ENCODE peak calls at places on chromosomes 6 and 20, in seven cellular contexts. B, D, C, Y, X, Q and M are unnamed samples.

GRCh38 chr6:2429460-2429859 is 184.1 kb upstream of the GMDS start:
- DNase-seq in Y (no peak), B (no peak), X (peak), C (no peak), Q (peak), D (no peak), M (no peak)

GRCh38 chr6:117548797-117549301 is 53.5 kb downstream of the GOPC start:
- DNase-seq in B (no peak), Y (no peak), Q (peak), D (peak), C (peak), X (peak), M (no peak)

GRCh38 chr6:63307581-63308246 is 12.1 kb downstream of the LGSN start:
- DNase-seq in X (peak), D (peak), B (no peak), Y (no peak), Q (peak), C (no peak), M (no peak)

GRCh38 chr6:136103763-136104311 is 146.3 kb downstream of the MTFR2 start:
- DNase-seq in X (peak), B (no peak), D (no peak), Q (no peak), C (no peak), Y (peak), M (no peak)

GRCh38 chr20:38072885-38073284 is 39.3 kb downstream of the RPRD1B start:
- DNase-seq in Q (no peak), B (no peak), Y (no peak), C (no peak), X (no peak), D (no peak), M (no peak)

GRCh38 chr6:33742092-33742491 is 4.6 kb downstream of the IP6K3 start:
- DNase-seq in Q (no peak), X (peak), B (no peak), Y (peak), C (no peak), D (no peak), M (no peak)

GRCh38 chr6:54008589-54008988 is 102.7 kb upstream of the MLIP start:
- DNase-seq in X (no peak), Y (no peak), B (no peak), D (no peak), C (no peak), Q (no peak), M (no peak)

GRCh38 chr20:50438986-50439407 is 71.2 kb upstream of the PTPN1 start:
- DNase-seq in X (peak), B (no peak), C (no peak), D (no peak), Y (no peak), Q (peak), M (no peak)

GRCh38 chr6:40791004-40791403 is 203.8 kb upstream of the LRFN2 start:
- DNase-seq in Y (no peak), D (no peak), X (peak), Q (no peak), C (no peak), B (no peak), M (no peak)

GRCh38 chr6:54135665-54136370 is 24.6 kb downstream of the MLIP start:
- DNase-seq in X (peak), D (no peak), C (no peak), Q (peak), B (no peak), Y (no peak), M (no peak)

GRCh38 chr20:1274485-1275313 is 8.6 kb downstream of the SNPH start:
- DNase-seq in Y (no peak), Q (no peak), B (no peak), X (no peak), D (no peak), C (no peak), M (no peak)

GRCh38 chr6:53199156-53199555 is 50.5 kb upstream of the GCM1 start:
- DNase-seq in C (no peak), X (no peak), B (no peak), Q (no peak), D (no peak), Y (no peak), M (no peak)

GRCh38 chr20:39124064-39124463 is 161.9 kb downstream of the DHX35 start:
- DNase-seq in Y (no peak), B (no peak), X (no peak), Q (no peak), C (no peak), D (no peak), M (no peak)

GRCh38 chr20:39893013-39893685 is 795.9 kb downstream of the MAFB start:
- DNase-seq in X (peak), B (no peak), Q (peak), Y (no peak), D (no peak), C (no peak), M (no peak)

GRCh38 chr6:89313006-89313405 is 2.1 kb downstream of the GABRR2 start:
- DNase-seq in D (no peak), Q (peak), C (no peak), Y (peak), B (no peak), X (peak), M (no peak)

GRCh38 chr6:163728442-163729126 is 314.1 kb downstream of the QKI start:
- DNase-seq in D (no peak), X (no peak), C (no peak), B (no peak), Y (no peak), Q (no peak), M (no peak)

GRCh38 chr20:52313335-52313963 is 121.9 kb upstream of the ZFP64 start:
- DNase-seq in B (no peak), D (no peak), C (no peak), Q (peak), Y (no peak), X (peak), M (no peak)

GRCh38 chr6:36133148-36133547 is 2.8 kb downstream of the MAPK13 start:
- DNase-seq in X (no peak), B (no peak), C (no peak), Y (no peak), Q (no peak), D (no peak), M (no peak)

GRCh38 chr6:129936329-129937165 is 75.4 kb upstream of the TMEM244 start:
- DNase-seq in D (peak), X (peak), Y (no peak), B (no peak), C (peak), Q (peak), M (no peak)

GRCh38 chr6:148329568-148330299 is 12.9 kb upstream of the SASH1 start:
- DNase-seq in Y (no peak), D (no peak), Q (peak), X (peak), C (no peak), B (no peak), M (no peak)

GRCh38 chr6:24858154-24858801 is 59.6 kb upstream of the ARMH2 start:
- DNase-seq in X (peak), D (peak), Q (no peak), Y (no peak), C (peak), B (no peak), M (peak)

GRCh38 chr20:63433756-63434531 is 38.5 kb downstream of the KCNQ2 start:
- DNase-seq in Q (no peak), X (no peak), Y (no peak), B (no peak), C (peak), D (no peak), M (no peak)

GRCh38 chr6:160428818-160429744 is 80.9 kb downstream of the SLC22A3 start:
- DNase-seq in Y (peak), Q (no peak), D (no peak), C (no peak), B (no peak), X (no peak), M (no peak)

GRCh38 chr6:157717266-157717870 is 105.7 kb upstream of the SNX9 start:
- DNase-seq in B (no peak), Y (no peak), D (no peak), X (no peak), Q (no peak), C (no peak), M (no peak)

GRCh38 chr20:58682656-58683055 is 9.9 kb upstream of the NPEPL1 start:
- DNase-seq in D (no peak), C (no peak), B (no peak), Y (no peak), X (peak), Q (peak), M (no peak)

GRCh38 chr6:56745971-56746370 is 103.3 kb upstream of the DST start:
- DNase-seq in B (no peak), Q (no peak), Y (no peak), C (no peak), D (no peak), X (no peak), M (no peak)

GRCh38 chr20:52493177-52493711 is 301.7 kb upstream of the ZFP64 start:
- DNase-seq in B (no peak), C (no peak), X (peak), Y (no peak), Q (peak), D (peak), M (no peak)

GRCh38 chr20:57894522-57894921 is 184.7 kb upstream of the PMEPA1 start:
- DNase-seq in C (no peak), X (no peak), B (no peak), Y (no peak), Q (no peak), D (no peak), M (no peak)

GRCh38 chr6:29953706-29954105 is 11.4 kb downstream of the HLA-A start:
- DNase-seq in C (no peak), Y (no peak), Q (no peak), B (no peak), D (no peak), X (peak), M (no peak)

GRCh38 chr20:10709916-10710315 is 36.1 kb upstream of the JAG1 start:
- DNase-seq in Q (no peak), D (no peak), X (no peak), Y (no peak), B (no peak), C (no peak), M (no peak)

GRCh38 chr20:8132015-8132631 is at the start of gene PLCB1:
- DNase-seq in Q (peak), Y (peak), X (peak), B (peak), D (peak), C (peak), M (peak)
- H3K27ac ChIP-seq in Q (peak), Y (peak), X (no peak), B (peak), D (peak), C (no peak), M (peak)

DNA sequence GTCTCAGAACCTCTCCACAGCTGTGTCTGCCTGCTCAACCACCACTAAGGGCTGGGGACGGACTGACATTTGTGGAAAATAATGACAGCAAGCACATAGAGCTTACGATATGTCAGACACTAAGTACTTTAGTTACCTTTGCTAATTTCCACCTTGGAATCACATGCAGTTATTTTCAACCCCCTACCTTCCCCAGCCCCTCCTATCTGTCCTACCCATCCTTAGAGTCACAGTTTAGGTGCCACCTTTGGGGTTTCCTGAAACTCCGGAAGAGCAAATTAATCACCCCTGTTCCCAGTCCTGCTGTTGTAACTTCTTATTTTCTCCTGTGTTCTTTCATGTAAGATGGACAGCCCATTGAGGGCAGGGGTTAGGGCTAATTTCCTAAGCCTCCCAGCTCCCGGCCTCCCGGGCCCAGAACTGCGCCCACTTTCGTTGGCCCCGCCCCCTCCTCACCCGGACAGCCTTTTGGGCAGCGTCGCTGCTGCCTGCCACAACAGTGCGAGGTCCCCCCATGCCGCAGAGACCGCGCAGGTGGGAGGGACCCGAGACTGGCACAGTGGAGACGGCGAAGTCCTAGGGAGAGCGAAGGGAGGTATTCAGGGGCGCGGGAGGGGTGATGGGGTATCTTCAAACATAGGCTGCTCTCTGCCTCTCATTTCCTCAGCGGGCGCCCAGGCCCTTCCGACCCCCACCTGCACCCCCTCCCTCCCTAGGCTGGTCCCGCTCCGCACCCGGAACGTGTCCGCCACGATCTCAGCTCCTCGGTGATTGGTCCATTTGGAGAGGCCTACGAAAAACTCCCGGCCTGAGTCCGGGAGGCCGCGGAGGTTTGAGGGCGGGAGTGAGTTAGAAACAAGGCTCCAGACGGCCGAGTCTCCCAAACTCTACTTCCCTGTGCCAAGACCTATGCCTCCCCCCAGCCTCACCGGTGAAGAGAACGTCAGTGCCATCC is 1.1 kb downstream of the DDAH2 start:
- DNase-seq in X (peak), Q (no peak), D (peak), Y (no peak), C (no peak), B (no peak), M (no peak)
- H3K27ac ChIP-seq in X (no peak), Q (no peak), D (peak), Y (peak), C (no peak), B (peak), M (no peak)

DNA sequence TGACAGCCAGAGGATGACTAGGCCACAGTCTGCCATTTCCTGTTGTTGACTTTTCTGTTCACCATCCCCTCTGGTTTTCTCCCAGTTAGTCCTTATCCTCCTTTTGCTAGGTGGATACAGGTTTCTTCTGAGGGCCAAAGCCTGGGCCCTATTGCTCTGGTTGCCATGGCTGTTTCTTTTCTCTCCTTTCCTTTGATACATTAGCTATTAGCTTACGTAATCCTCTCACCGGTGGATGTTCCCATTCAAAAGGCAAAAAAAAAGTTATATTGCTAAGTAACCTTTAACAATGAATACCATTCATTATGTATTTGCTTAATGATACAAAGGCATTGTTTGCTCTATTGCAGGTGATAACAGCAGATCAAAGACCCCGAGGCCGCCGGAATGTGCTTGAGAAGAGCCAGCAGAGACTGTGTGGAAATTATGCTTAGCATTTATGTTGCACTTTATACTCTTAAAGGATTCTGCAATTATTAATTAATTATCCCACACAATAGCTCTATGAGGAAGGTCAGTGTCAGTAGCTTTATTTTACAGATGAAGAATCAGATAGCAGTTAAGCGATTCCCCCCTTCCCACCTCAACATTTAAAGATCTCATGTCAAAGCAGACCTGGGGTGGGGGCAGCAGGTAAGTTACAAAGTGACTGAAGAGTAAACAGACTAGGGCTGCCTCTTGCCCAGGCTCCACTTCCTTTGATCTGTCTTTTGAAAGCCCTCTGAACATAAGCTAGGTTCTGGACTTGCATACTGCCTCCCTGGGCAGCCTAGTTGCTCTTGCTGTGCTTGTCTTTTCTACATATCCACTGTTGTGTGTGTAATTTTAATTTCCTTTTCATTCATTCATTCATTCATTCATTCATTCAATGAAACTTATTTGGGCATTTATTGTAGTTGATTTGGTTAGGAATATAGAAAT is 14.5 kb upstream of the TFB1M start:
- DNase-seq in Y (no peak), Q (peak), C (no peak), B (no peak), X (peak), D (no peak), M (no peak)
- H3K27ac ChIP-seq in Y (no peak), Q (peak), C (no peak), B (no peak), X (no peak), D (no peak), M (no peak)

DNA sequence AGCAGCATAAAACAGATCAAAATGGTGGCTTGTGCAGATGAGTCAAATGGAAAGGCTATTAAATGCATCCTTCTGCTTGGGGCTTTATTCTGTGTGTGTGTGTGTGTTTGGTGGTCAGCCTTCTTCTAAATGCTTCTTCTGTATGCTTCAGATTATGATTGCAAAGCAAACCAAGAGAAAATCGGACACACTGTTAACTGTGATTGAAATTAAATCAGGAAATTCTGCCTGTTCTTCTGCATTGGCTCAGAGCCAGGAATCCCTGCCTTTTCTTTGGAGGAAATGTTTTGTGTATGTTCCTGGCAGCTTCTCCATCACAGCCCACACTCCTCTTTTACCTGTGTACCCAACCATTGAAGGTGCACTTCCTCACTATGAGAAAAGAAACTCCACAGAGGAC is 22.3 kb upstream of the PDE10A start:
- DNase-seq in C (no peak), B (no peak), Y (no peak), D (no peak), X (no peak), Q (no peak), M (no peak)
- H3K27ac ChIP-seq in C (no peak), B (no peak), Y (no peak), D (no peak), X (no peak), Q (no peak), M (no peak)